ENCODE peak calls at places on chromosomes 3 and 15, in seven cellular contexts. Y, H, E, J, V, R and G are unnamed samples.

GRCh38 chr3:69763458-69763857 is 24.2 kb downstream of the MITF start:
- DNase-seq in Y (no peak), H (no peak), E (no peak), J (no peak), V (no peak), R (no peak), G (no peak)

GRCh38 chr3:146581080-146581601 is 24.0 kb downstream of the PLSCR5 start:
- DNase-seq in Y (no peak), H (no peak), E (no peak), J (no peak), V (no peak), R (no peak), G (no peak)

GRCh38 chr15:90660195-90660995 is 56.8 kb upstream of the BLM start:
- DNase-seq in Y (peak), H (no peak), E (no peak), J (peak), V (peak), R (peak), G (peak)

GRCh38 chr3:144085964-144086363 is 114.3 kb downstream of the DIPK2A start:
- DNase-seq in Y (peak), H (no peak), E (no peak), J (no peak), V (no peak), R (no peak), G (peak)

GRCh38 chr15:48681274-48681840 is 35.8 kb upstream of the FBN1 start:
- DNase-seq in Y (peak), H (no peak), E (no peak), J (peak), V (no peak), R (no peak), G (peak)

GRCh38 chr3:128922804-128923459 is 43.5 kb downstream of the ACAD9 start:
- DNase-seq in Y (no peak), H (no peak), E (no peak), J (no peak), V (peak), R (no peak), G (no peak)

GRCh38 chr3:14290631-14291385 is 111.6 kb upstream of the SLC6A6 start:
- DNase-seq in Y (no peak), H (no peak), E (no peak), J (no peak), V (no peak), R (peak), G (peak)

GRCh38 chr15:62824111-62824737 is 218.3 kb upstream of the TPM1 start:
- DNase-seq in Y (peak), H (no peak), E (no peak), J (no peak), V (no peak), R (no peak), G (peak)

GRCh38 chr15:62444104-62445027 is 279.3 kb upstream of the C2CD4B start:
- DNase-seq in Y (peak), H (no peak), E (no peak), J (no peak), V (no peak), R (no peak), G (peak)

GRCh38 chr15:38670142-38671002 is 105.8 kb upstream of the RASGRP1 start:
- DNase-seq in Y (no peak), H (no peak), E (no peak), J (no peak), V (no peak), R (no peak), G (no peak)

GRCh38 chr3:123535580-123535979 is 49.3 kb downstream of the HACD2 start:
- DNase-seq in Y (peak), H (no peak), E (no peak), J (no peak), V (no peak), R (peak), G (peak)

GRCh38 chr15:56732135-56732880 is 1.0 kb downstream of the ZNF280D start:
- DNase-seq in Y (peak), H (no peak), E (peak), J (no peak), V (no peak), R (peak), G (peak)

GRCh38 chr15:80070840-80071239 is 11.4 kb downstream of the ZFAND6 start:
- DNase-seq in Y (peak), H (no peak), E (no peak), J (no peak), V (no peak), R (no peak), G (peak)

GRCh38 chr3:138649134-138649533 is 40.6 kb downstream of the FAIM start:
- DNase-seq in Y (no peak), H (no peak), E (no peak), J (no peak), V (no peak), R (no peak), G (no peak)

GRCh38 chr3:111967071-111967470 is 11.8 kb upstream of the ABHD10 start:
- DNase-seq in Y (no peak), H (no peak), E (no peak), J (no peak), V (no peak), R (no peak), G (no peak)

GRCh38 chr3:177210744-177211502 is 13.6 kb upstream of the TBL1XR1 start:
- DNase-seq in Y (no peak), H (no peak), E (no peak), J (peak), V (no peak), R (no peak), G (no peak)

GRCh38 chr3:13021141-13021933 is 51.9 kb downstream of the IQSEC1 start:
- DNase-seq in Y (no peak), H (no peak), E (no peak), J (no peak), V (no peak), R (no peak), G (no peak)

GRCh38 chr3:14286887-14287496 is 108.4 kb downstream of the LSM3 start:
- DNase-seq in Y (no peak), H (no peak), E (no peak), J (no peak), V (no peak), R (no peak), G (no peak)

GRCh38 chr15:32763295-32763694 is 45.5 kb downstream of the GREM1 start:
- DNase-seq in Y (no peak), H (no peak), E (no peak), J (no peak), V (no peak), R (no peak), G (no peak)

GRCh38 chr3:55939287-55939686 is 452.2 kb upstream of the WNT5A start:
- DNase-seq in Y (no peak), H (no peak), E (no peak), J (no peak), V (no peak), R (no peak), G (no peak)
- H2BK120ac ChIP-seq in Y (no peak), H (no peak), E (no peak), J (no peak), V (no peak), R (no peak), G (no peak)

DNA sequence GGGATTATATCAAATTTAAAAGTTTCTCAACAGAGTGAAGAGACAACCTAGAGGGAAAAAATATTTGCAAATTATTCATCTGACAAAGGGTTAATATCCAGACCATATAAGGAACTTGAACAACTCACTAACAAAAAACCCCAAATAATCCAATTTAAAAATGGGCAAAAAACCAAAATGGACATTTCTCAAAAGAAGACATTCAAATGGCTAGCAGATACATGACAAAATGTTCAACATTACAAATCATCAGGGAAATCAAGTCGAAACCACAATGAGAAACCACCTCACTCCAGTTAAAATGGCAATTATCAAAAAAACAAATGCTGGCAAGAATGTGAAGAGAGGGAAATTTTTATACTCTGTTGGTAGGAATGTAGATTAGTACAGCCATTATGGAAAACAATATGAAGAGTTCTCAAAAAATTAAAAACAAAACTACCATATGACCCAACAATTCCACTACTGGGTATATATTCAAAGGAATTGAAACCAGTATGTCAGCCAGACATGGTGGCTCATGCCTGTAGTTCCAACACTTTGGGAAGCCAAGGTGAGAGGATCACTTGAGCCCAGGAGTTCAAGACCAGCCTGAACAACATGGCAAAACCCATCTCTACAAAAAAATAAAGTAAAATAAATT is 88.5 kb downstream of the CSNK1G1 start:
- DNase-seq in Y (no peak), H (no peak), E (no peak), J (no peak), V (no peak), R (no peak), G (no peak)
- H2BK120ac ChIP-seq in Y (no peak), H (no peak), E (no peak), J (no peak), V (no peak), R (no peak), G (no peak)

GRCh38 chr3:164450276-164450905 is 627.9 kb downstream of the SI start:
- DNase-seq in Y (no peak), H (no peak), E (no peak), J (no peak), V (no peak), R (no peak), G (no peak)

GRCh38 chr3:164451083-164451910 is 627.0 kb downstream of the SI start:
- DNase-seq in Y (no peak), H (peak), E (no peak), J (no peak), V (peak), R (peak), G (no peak)

GRCh38 chr3:164458986-164459385 is 619.3 kb downstream of the SI start:
- DNase-seq in Y (no peak), H (no peak), E (no peak), J (no peak), V (no peak), R (no peak), G (peak)

GRCh38 chr3:164452707-164453106 is 625.6 kb downstream of the SI start:
- DNase-seq in Y (no peak), H (no peak), E (no peak), J (no peak), V (no peak), R (no peak), G (no peak)

GRCh38 chr3:164453695-164454094 is 624.6 kb downstream of the SI start:
- DNase-seq in Y (no peak), H (no peak), E (no peak), J (no peak), V (no peak), R (no peak), G (no peak)
- H2BK120ac ChIP-seq in Y (no peak), H (no peak), E (no peak), J (no peak), V (no peak), R (no peak), G (no peak)

GRCh38 chr3:9201895-9202294 is 47.6 kb downstream of the SRGAP3 start:
- DNase-seq in Y (no peak), H (no peak), E (no peak), J (no peak), V (no peak), R (no peak), G (no peak)
- H2BK120ac ChIP-seq in Y (no peak), H (no peak), E (no peak), J (no peak), V (no peak), R (no peak), G (no peak)

GRCh38 chr3:48301814-48302194 is 31.7 kb downstream of the SPINK8 start:
- DNase-seq in Y (peak), H (no peak), E (peak), J (peak), V (no peak), R (peak), G (no peak)

GRCh38 chr3:48303021-48303420 is 30.4 kb downstream of the SPINK8 start:
- DNase-seq in Y (no peak), H (no peak), E (no peak), J (peak), V (no peak), R (no peak), G (no peak)

GRCh38 chr3:48306290-48306689 is 27.2 kb downstream of the SPINK8 start:
- DNase-seq in Y (no peak), H (no peak), E (no peak), J (no peak), V (no peak), R (no peak), G (no peak)

GRCh38 chr3:48305396-48305795 is 28.1 kb downstream of the SPINK8 start:
- DNase-seq in Y (no peak), H (no peak), E (no peak), J (peak), V (no peak), R (no peak), G (no peak)

GRCh38 chr3:48306860-48307530 is 26.5 kb downstream of the SPINK8 start:
- DNase-seq in Y (no peak), H (no peak), E (no peak), J (no peak), V (no peak), R (no peak), G (no peak)
- H2BK120ac ChIP-seq in Y (no peak), H (no peak), E (no peak), J (no peak), V (no peak), R (no peak), G (no peak)

DNA sequence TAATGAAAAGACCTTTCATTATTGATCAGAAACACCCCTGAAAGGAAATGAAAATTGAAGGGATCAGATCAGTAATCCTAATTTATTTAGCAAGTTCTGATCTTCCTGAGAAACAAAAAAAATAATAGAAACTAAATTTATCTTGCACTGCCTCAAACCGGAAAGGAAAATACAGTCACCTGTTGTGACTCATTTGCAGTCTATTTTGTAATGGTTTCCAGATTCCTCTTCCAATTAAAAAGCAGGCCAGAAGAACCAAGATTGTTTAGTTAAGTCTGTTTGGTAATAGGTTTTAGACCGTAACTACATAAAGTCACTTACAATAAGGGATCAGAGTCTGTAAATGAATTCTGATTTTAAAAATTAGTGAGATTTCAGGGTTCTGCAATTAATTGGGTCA is 49.7 kb upstream of the ATOSA start:
- DNase-seq in Y (peak), H (no peak), E (no peak), J (no peak), V (no peak), R (no peak), G (no peak)
- H2BK120ac ChIP-seq in Y (no peak), H (no peak), E (no peak), J (no peak), V (no peak), R (no peak), G (no peak)

DNA sequence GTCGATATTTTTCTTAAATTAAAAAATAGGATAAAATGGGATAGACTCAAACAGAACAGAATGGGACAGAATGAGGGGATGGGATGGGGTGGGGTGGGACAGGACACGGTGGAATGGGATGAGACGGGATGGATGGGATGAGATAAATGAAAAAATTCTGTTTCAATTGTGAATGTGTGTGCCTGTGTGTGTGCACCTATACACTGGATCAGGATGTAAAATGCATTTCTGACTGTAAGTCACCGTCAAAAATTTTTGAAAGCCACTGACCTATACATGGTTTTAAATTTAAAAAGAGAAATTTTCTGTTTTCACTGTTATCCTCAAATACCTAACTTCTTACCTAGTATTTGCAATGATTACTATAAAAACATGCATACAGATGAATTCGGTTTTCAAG is 108.7 kb upstream of the UBE2E2 start:
- DNase-seq in Y (no peak), H (no peak), E (no peak), J (no peak), V (no peak), R (no peak), G (no peak)
- H2BK120ac ChIP-seq in Y (no peak), H (no peak), E (no peak), J (no peak), V (no peak), R (no peak), G (no peak)

GRCh38 chr3:167671878-167672427 is 18.2 kb upstream of the WDR49 start:
- DNase-seq in Y (no peak), H (no peak), E (no peak), J (no peak), V (no peak), R (peak), G (no peak)
- H2BK120ac ChIP-seq in Y (no peak), H (no peak), E (no peak), J (no peak), V (no peak), R (no peak), G (no peak)

GRCh38 chr3:33111581-33111980 is 2.2 kb upstream of the CRTAP start:
- DNase-seq in Y (no peak), H (no peak), E (no peak), J (no peak), V (no peak), R (no peak), G (no peak)

GRCh38 chr3:33113772-33114621 is at the start of gene CRTAP:
- DNase-seq in Y (peak), H (peak), E (peak), J (peak), V (peak), R (peak), G (peak)

GRCh38 chr3:33115024-33115768 is 1.4 kb downstream of the CRTAP start:
- DNase-seq in Y (peak), H (no peak), E (peak), J (peak), V (no peak), R (peak), G (peak)

GRCh38 chr3:33117461-33117860 is 3.6 kb downstream of the CRTAP start:
- DNase-seq in Y (no peak), H (no peak), E (no peak), J (no peak), V (no peak), R (no peak), G (no peak)

GRCh38 chr3:33114622-33115023 is 809 bp downstream of the CRTAP start:
- DNase-seq in Y (no peak), H (no peak), E (no peak), J (no peak), V (no peak), R (no peak), G (no peak)
- H2BK120ac ChIP-seq in Y (no peak), H (no peak), E (no peak), J (no peak), V (no peak), R (no peak), G (no peak)

GRCh38 chr15:82630033-82630432 is 17.1 kb downstream of the CPEB1 start:
- DNase-seq in Y (no peak), H (no peak), E (no peak), J (no peak), V (no peak), R (no peak), G (no peak)

GRCh38 chr15:82621970-82622369 is 25.2 kb downstream of the CPEB1 start:
- DNase-seq in Y (no peak), H (no peak), E (no peak), J (no peak), V (peak), R (peak), G (no peak)

GRCh38 chr15:82625136-82625535 is 22.0 kb downstream of the CPEB1 start:
- DNase-seq in Y (no peak), H (no peak), E (no peak), J (no peak), V (no peak), R (no peak), G (no peak)

GRCh38 chr15:82624008-82624407 is 23.2 kb downstream of the CPEB1 start:
- DNase-seq in Y (no peak), H (no peak), E (no peak), J (no peak), V (no peak), R (no peak), G (no peak)

GRCh38 chr15:82624438-82624837 is 22.7 kb downstream of the CPEB1 start:
- DNase-seq in Y (no peak), H (no peak), E (no peak), J (no peak), V (no peak), R (no peak), G (no peak)
- H2BK120ac ChIP-seq in Y (no peak), H (no peak), E (no peak), J (no peak), V (no peak), R (no peak), G (no peak)